ENCODE peak calls at places on chromosomes 7 and 10, in seven cellular contexts. E, U, W, R, G, Z and X are unnamed samples.
A peak's percentile ranks its signal among the peaks of the same experiment; 100 is the strongest.

GRCh38 chr7:1531263-1531978 is 919 bp downstream of the MAFK start:
- DNase-seq in E (peak; percentile 77), U (no peak), W (no peak), R (peak; percentile 92), G (peak; percentile 41), Z (no peak), X (no peak)

GRCh38 chr10:454860-455259 is 234.6 kb downstream of the DIP2C start:
- DNase-seq in E (no peak), U (peak; percentile 62), W (no peak), R (no peak), G (peak; percentile 92), Z (no peak), X (peak; percentile 61)

GRCh38 chr10:60335708-60336107 is 54.0 kb downstream of the ANK3 start:
- DNase-seq in E (no peak), U (no peak), W (no peak), R (no peak), G (no peak), Z (no peak), X (no peak)

GRCh38 chr7:151462306-151462779 is 22.4 kb upstream of the CRYGN start:
- DNase-seq in E (no peak), U (no peak), W (no peak), R (no peak), G (no peak), Z (no peak), X (no peak)

GRCh38 chr7:20241491-20242261 is 24.5 kb upstream of the MACC1 start:
- DNase-seq in E (no peak), U (no peak), W (no peak), R (no peak), G (peak; percentile 68), Z (no peak), X (peak; percentile 50)

GRCh38 chr7:34835901-34836300 is 177.9 kb downstream of the NPSR1 start:
- DNase-seq in E (no peak), U (no peak), W (no peak), R (no peak), G (no peak), Z (no peak), X (no peak)

GRCh38 chr10:79049931-79050895 is 18.6 kb upstream of the ZMIZ1 start:
- DNase-seq in E (peak; percentile 49), U (no peak), W (no peak), R (no peak), G (peak; percentile 22), Z (no peak), X (no peak)

GRCh38 chr10:10498781-10499180 is 518.9 kb upstream of the CELF2 start:
- DNase-seq in E (no peak), U (no peak), W (no peak), R (no peak), G (peak; percentile 62), Z (no peak), X (no peak)

GRCh38 chr10:44382131-44382858 is 2.6 kb downstream of the CXCL12 start:
- DNase-seq in E (no peak), U (no peak), W (no peak), R (no peak), G (no peak), Z (no peak), X (no peak)

GRCh38 chr7:24283900-24284698 is at the start of gene NPY:
- DNase-seq in E (no peak), U (no peak), W (no peak), R (peak; percentile 84), G (no peak), Z (peak; percentile 71), X (no peak)

GRCh38 chr7:112383671-112384417 is 66.4 kb upstream of the IFRD1 start:
- DNase-seq in E (no peak), U (no peak), W (no peak), R (no peak), G (no peak), Z (no peak), X (no peak)

GRCh38 chr10:77819210-77820140 is 107.1 kb downstream of the DLG5 start:
- DNase-seq in E (no peak), U (no peak), W (no peak), R (no peak), G (no peak), Z (no peak), X (no peak)

GRCh38 chr7:37970211-37970610 is 49.8 kb downstream of the EPDR1 start:
- DNase-seq in E (no peak), U (no peak), W (no peak), R (no peak), G (no peak), Z (no peak), X (no peak)

GRCh38 chr7:55552320-55553086 is 19.8 kb downstream of the VOPP1 start:
- DNase-seq in E (peak; percentile 68), U (peak; percentile 80), W (no peak), R (no peak), G (peak; percentile 90), Z (no peak), X (peak; percentile 49)

GRCh38 chr7:101216860-101217387 is 457 bp downstream of the PLOD3 start:
- DNase-seq in E (no peak), U (no peak), W (no peak), R (no peak), G (no peak), Z (no peak), X (no peak)

GRCh38 chr10:8055420-8056349 is 1.2 kb downstream of the GATA3 start:
- DNase-seq in E (no peak), U (no peak), W (no peak), R (peak; percentile 87), G (no peak), Z (peak; percentile 74), X (no peak)

DNA sequence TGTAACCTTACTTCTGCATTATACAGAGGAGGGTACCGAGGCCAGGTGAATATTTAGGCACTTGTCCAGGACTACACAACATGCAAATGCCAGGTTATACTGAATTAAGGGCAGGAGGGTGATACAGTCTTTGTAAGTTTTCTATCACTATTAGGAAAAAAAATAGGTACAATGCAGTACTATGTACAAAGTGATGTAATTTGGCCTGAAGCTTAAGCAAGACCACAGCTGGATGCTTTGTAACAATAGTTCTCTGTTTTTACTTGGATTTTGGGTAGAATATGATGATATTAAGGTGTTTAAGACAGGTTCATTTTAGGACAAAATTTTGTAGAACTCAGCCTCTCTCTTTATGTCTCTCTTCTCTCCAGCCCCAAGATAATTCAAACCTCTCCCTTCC is 2.8 kb upstream of the NXPH1 start:
- DNase-seq in E (no peak), U (no peak), W (no peak), R (no peak), G (no peak), Z (no peak), X (no peak)
- H3K27me3 ChIP-seq in E (no peaks in the 10 kb centered on the region), U (peaks cover 33% of the 10 kb centered on the region), W (peaks cover 66% of the 10 kb centered on the region), R (no peaks in the 10 kb centered on the region), G (no peaks in the 10 kb centered on the region), Z (peaks cover 39% of the 10 kb centered on the region), X (peaks cover 23% of the 10 kb centered on the region)

DNA sequence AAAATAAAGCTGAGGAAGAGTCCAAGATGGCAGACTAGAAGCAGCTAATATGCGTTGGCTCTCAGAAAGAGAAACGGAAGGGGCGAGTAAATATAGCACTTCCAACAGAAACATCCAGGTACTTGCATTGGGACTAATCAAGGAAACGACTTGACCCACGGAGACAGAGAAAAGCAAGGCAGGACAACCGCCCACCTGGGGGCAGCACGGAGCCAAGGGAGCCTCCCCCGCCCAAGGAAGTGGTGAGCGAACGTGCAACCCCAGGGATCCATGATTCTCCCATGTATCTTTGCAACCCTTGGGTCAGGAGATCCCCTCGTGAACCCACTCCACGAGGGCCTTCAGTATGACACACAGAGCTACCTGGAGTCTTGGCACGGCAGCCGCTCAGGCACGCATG is 45.4 kb upstream of the GRM3 start:
- DNase-seq in E (no peak), U (no peak), W (no peak), R (peak; percentile 13), G (no peak), Z (peak; percentile 88), X (no peak)
- TF ChIP-seq CTCF in E (no peak), U (no peak), W (no peak), R (no peak), G (no peak), Z (peak; percentile 61), X (no peak)

GRCh38 chr7:75639071-75639892 is 99.5 kb downstream of the HIP1 start:
- DNase-seq in E (peak; percentile 62), U (no peak), W (no peak), R (peak; percentile 91), G (peak; percentile 22), Z (peak; percentile 87), X (no peak)
- TF ChIP-seq POLR2A in E (no peak), U (no peak), W (no peak), R (no peak), G (no peak), Z (peak; percentile 60), X (no peak)

GRCh38 chr7:121003986-121004685 is 15.6 kb downstream of the CPED1 start:
- DNase-seq in E (no peak), U (peak; percentile 85), W (no peak), R (no peak), G (no peak), Z (no peak), X (no peak)
- H3K27me3 ChIP-seq in E (no peaks in the 10 kb centered on the region), U (no peaks in the 10 kb centered on the region), W (peaks cover 5% of the 10 kb centered on the region), R (no peaks in the 10 kb centered on the region), G (no peaks in the 10 kb centered on the region), Z (no peaks in the 10 kb centered on the region), X (no peaks in the 10 kb centered on the region)

DNA sequence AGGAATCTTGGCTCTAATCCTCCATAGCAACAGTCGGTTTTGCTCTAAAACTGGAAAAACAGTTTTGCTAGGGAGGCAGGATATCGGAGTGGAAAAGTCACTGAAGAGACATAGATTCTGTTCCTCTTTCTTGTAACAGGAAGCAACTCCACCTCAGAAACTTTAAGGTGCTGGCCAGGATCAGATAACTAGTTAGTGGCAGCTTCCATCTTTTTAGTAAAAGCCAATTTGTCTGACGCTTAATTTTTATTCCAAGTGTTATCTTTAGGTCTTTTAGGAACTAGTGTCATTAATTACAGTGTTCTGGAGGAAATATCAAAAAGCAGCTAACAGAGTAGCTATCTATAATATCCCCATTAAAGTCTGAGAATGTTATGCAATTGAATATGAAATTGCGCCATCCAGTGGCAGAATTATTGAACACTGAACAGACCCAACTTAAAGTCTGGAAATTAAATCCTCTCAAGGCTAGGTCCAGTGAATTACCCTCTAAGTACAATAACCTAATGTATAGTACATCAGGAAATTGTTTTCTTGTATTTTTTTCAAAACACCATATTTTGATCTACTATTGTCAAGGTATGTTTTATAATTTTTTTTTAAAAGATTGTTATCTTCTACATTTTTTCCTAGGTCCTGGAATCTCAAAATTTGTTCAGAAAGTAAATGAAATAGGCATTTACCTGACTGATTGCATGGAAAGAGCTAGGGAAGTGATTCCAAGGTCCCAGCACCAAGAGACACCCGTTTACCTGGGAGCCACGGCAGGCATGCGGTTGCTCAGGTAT is 65.9 kb upstream of the CC2D2B start:
- DNase-seq in E (no peak), U (no peak), W (no peak), R (no peak), G (peak; percentile 66), Z (no peak), X (peak; percentile 50)
- TF ChIP-seq CTCF in E (peak; percentile 72), U (peak; percentile 23), W (peak; percentile 72), R (peak; percentile 84), G (peak; percentile 80), Z (peak; percentile 58), X (peak; percentile 64)